ENCODE peak calls at places on chromosome 21, in four cellular contexts. One of them, this sample, is unnamed.

GRCh38 chr21:37462087-37462861 is 95.7 kb downstream of the DYRK1A start:
- DNase-seq in body of pancreas: no peak
- DNase-seq in AG10803: no peak
- DNase-seq in WTC11: no peak
- DNase-seq in this sample: no peak

GRCh38 chr21:16573581-16573980 is 843.8 kb downstream of the USP25 start:
- DNase-seq in WTC11: no peak
- DNase-seq in body of pancreas: no peak
- DNase-seq in AG10803: peak; percentile 81
- DNase-seq in this sample: no peak

GRCh38 chr21:38993561-38993960 is 187.8 kb downstream of the ETS2 start:
- DNase-seq in AG10803: peak; percentile 90
- DNase-seq in WTC11: no peak
- DNase-seq in body of pancreas: peak; percentile 50
- DNase-seq in this sample: peak; percentile 54

GRCh38 chr21:15731243-15731613 is 1.4 kb downstream of the USP25 start:
- DNase-seq in AG10803: no peak
- DNase-seq in WTC11: no peak
- DNase-seq in body of pancreas: no peak
- DNase-seq in this sample: no peak

GRCh38 chr21:27580276-27580675 is 613.4 kb upstream of the ADAMTS5 start:
- DNase-seq in body of pancreas: no peak
- DNase-seq in WTC11: no peak
- DNase-seq in AG10803: no peak
- DNase-seq in this sample: no peak

GRCh38 chr21:31266241-31266640 is 77.8 kb downstream of the TIAM1 start:
- DNase-seq in WTC11: no peak
- DNase-seq in AG10803: no peak
- DNase-seq in body of pancreas: no peak
- DNase-seq in this sample: no peak

GRCh38 chr21:43372663-43373386 is 54.1 kb downstream of the SIK1 start:
- DNase-seq in WTC11: no peak
- DNase-seq in AG10803: no peak
- DNase-seq in body of pancreas: no peak
- DNase-seq in this sample: no peak

GRCh38 chr21:37800496-37801061 is 115.7 kb downstream of the KCNJ6 start:
- DNase-seq in body of pancreas: no peak
- DNase-seq in AG10803: peak; percentile 31
- DNase-seq in WTC11: no peak
- DNase-seq in this sample: no peak

GRCh38 chr21:16418211-16418610 is 688.4 kb downstream of the USP25 start:
- DNase-seq in AG10803: peak; percentile 46
- DNase-seq in body of pancreas: no peak
- DNase-seq in WTC11: no peak
- DNase-seq in this sample: no peak

GRCh38 chr21:35664683-35665082 is 395.6 kb downstream of the SETD4 start:
- DNase-seq in AG10803: no peak
- DNase-seq in body of pancreas: no peak
- DNase-seq in WTC11: no peak
- DNase-seq in this sample: no peak
- TF ChIP-seq CTCF in AG10803: no peak
- TF ChIP-seq CTCF in body of pancreas: no peak
- TF ChIP-seq CTCF in WTC11: no peak
- TF ChIP-seq CTCF in this sample: no peak

GRCh38 chr21:42073140-42074099 is 2.3 kb downstream of the UMODL1 start:
- DNase-seq in WTC11: no peak
- DNase-seq in AG10803: no peak
- DNase-seq in body of pancreas: no peak
- DNase-seq in this sample: no peak
- TF ChIP-seq CTCF in WTC11: no peak
- TF ChIP-seq CTCF in AG10803: no peak
- TF ChIP-seq CTCF in body of pancreas: no peak
- TF ChIP-seq CTCF in this sample: no peak

GRCh38 chr21:45381865-45382697 is 22.9 kb upstream of the COL18A1 start:
- DNase-seq in body of pancreas: no peak
- DNase-seq in WTC11: peak; percentile 6
- DNase-seq in AG10803: no peak
- DNase-seq in this sample: no peak

GRCh38 chr21:45383111-45383614 is 21.8 kb upstream of the COL18A1 start:
- DNase-seq in body of pancreas: no peak
- DNase-seq in WTC11: peak; percentile 7
- DNase-seq in AG10803: no peak
- DNase-seq in this sample: no peak

GRCh38 chr21:45382698-45383000 is 22.3 kb upstream of the COL18A1 start:
- DNase-seq in AG10803: no peak
- DNase-seq in body of pancreas: no peak
- DNase-seq in WTC11: peak; percentile 4
- DNase-seq in this sample: no peak

GRCh38 chr21:45384656-45385548 is 20.1 kb upstream of the COL18A1 start:
- DNase-seq in body of pancreas: peak; percentile 5
- DNase-seq in AG10803: no peak
- DNase-seq in WTC11: no peak
- DNase-seq in this sample: no peak

GRCh38 chr21:45383615-45384201 is 21.3 kb upstream of the COL18A1 start:
- DNase-seq in body of pancreas: no peak
- DNase-seq in WTC11: peak; percentile 62
- DNase-seq in AG10803: no peak
- DNase-seq in this sample: no peak
- TF ChIP-seq CTCF in body of pancreas: no peak
- TF ChIP-seq CTCF in WTC11: no peak
- TF ChIP-seq CTCF in AG10803: no peak
- TF ChIP-seq CTCF in this sample: no peak

GRCh38 chr21:33078907-33079582 is 9.1 kb downstream of the OLIG1 start:
- DNase-seq in WTC11: no peak
- DNase-seq in AG10803: peak; percentile 41
- DNase-seq in body of pancreas: peak; percentile 22
- DNase-seq in this sample: no peak
- TF ChIP-seq CTCF in WTC11: no peak
- TF ChIP-seq CTCF in AG10803: no peak
- TF ChIP-seq CTCF in body of pancreas: no peak
- TF ChIP-seq CTCF in this sample: no peak

DNA sequence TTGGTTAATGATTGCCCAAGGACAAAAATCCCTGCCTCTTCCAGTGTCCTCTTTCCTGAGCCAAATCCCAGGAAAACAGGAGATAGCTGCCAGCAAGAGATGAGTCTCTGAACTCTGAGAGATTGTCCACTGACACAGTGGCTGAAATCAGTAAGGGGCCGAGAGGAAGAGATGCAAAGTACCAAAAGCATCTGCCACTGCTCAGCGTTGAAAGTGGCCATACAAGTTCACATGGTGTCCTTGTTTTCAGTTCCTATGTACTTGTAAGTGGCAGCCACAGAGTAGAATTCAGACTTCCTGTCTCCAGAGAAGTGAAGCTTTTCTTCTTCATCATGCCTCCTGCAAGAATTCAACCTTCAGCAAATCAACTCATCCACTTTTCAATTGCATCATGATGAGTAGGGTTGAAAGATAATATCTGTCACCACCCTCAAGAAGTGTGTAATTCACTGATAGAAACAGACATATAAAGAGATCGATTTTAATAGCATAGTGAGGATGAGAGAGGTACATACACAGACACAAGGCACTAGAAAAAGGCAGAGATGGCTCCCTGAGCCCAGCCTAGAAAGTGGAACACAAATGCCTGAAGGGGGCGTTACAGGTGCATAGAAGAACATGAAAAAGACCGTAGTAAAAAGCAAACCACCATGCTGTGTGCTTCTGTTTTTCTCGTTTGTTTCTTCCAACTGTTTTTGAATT is 185.8 kb downstream of the MRPL39 start:
- DNase-seq in body of pancreas: no peak
- DNase-seq in AG10803: peak; percentile 33
- DNase-seq in WTC11: peak; percentile 45
- DNase-seq in this sample: no peak
- TF ChIP-seq CTCF in body of pancreas: peak; percentile 19
- TF ChIP-seq CTCF in AG10803: peak; percentile 52
- TF ChIP-seq CTCF in WTC11: peak; percentile 47
- TF ChIP-seq CTCF in this sample: no peak

GRCh38 chr21:44618504-44618903 is 6.6 kb downstream of the KRTAP10-8 start:
- DNase-seq in WTC11: peak; percentile 40
- DNase-seq in body of pancreas: no peak
- DNase-seq in AG10803: peak; percentile 15
- DNase-seq in this sample: no peak
- TF ChIP-seq CTCF in WTC11: no peak
- TF ChIP-seq CTCF in body of pancreas: peak; percentile 12
- TF ChIP-seq CTCF in AG10803: peak; percentile 22
- TF ChIP-seq CTCF in this sample: no peak

GRCh38 chr21:34362670-34363069 is 1.1 kb upstream of the KCNE2 start:
- DNase-seq in WTC11: no peak
- DNase-seq in AG10803: no peak
- DNase-seq in body of pancreas: no peak
- DNase-seq in this sample: no peak

GRCh38 chr21:34358866-34359265 is 4.9 kb upstream of the KCNE2 start:
- DNase-seq in body of pancreas: no peak
- DNase-seq in WTC11: no peak
- DNase-seq in AG10803: no peak
- DNase-seq in this sample: no peak

GRCh38 chr21:34362136-34362444 is 1.7 kb upstream of the KCNE2 start:
- DNase-seq in body of pancreas: no peak
- DNase-seq in AG10803: no peak
- DNase-seq in WTC11: no peak
- DNase-seq in this sample: no peak

GRCh38 chr21:34357889-34358288 is 5.9 kb upstream of the KCNE2 start:
- DNase-seq in WTC11: no peak
- DNase-seq in AG10803: no peak
- DNase-seq in body of pancreas: no peak
- DNase-seq in this sample: no peak

GRCh38 chr21:34360488-34361241 is 3.1 kb upstream of the KCNE2 start:
- DNase-seq in WTC11: no peak
- DNase-seq in AG10803: no peak
- DNase-seq in body of pancreas: no peak
- DNase-seq in this sample: no peak
- TF ChIP-seq CTCF in WTC11: no peak
- TF ChIP-seq CTCF in AG10803: no peak
- TF ChIP-seq CTCF in body of pancreas: no peak
- TF ChIP-seq CTCF in this sample: no peak

This sample was measured in omental fat pad.